ENCODE peak calls at places on chromosomes 16 and 17, in four cellular contexts. D is stimulated activated effector memory CD8-positive, alpha-beta T cell treated with anti-CD3 and anti-CD28 coated beads, Interleukin-12 subunit alpha, Interleukin-12 subunit beta, amount 100 ng/mL, for 72 hours; C is activated naive CD4-positive, alpha-beta T cell treated with anti-CD3 and anti-CD28 coated beads, Interleukin-2, amount 50 U/mL, for 72 hours; Y is left lobe of liver. O is an unnamed sample.

GRCh38 chr17:27360507-27360906 is 66.6 kb downstream of the WSB1 start:
- ATAC-seq in D (no peak), C (no peak), Y (no peak), O (peak; percentile 28)

GRCh38 chr16:89822188-89823086 is 5.8 kb upstream of the SPIRE2 start:
- ATAC-seq in D (no peak), C (no peak), Y (no peak), O (no peak)

GRCh38 chr17:41972571-41973411 is 6.2 kb downstream of the CNP start:
- ATAC-seq in D (peak; percentile 34), C (peak; percentile 20), Y (peak; percentile 78), O (no peak)

GRCh38 chr17:80132906-80133625 is 13.9 kb downstream of the EIF4A3 start:
- ATAC-seq in D (peak; percentile 46), C (peak; percentile 40), Y (no peak), O (peak; percentile 31)

GRCh38 chr17:54813896-54814295 is 86.8 kb upstream of the TOM1L1 start:
- ATAC-seq in D (no peak), C (no peak), Y (no peak), O (no peak)

GRCh38 chr17:6098466-6099180 is 28.4 kb downstream of the WSCD1 start:
- ATAC-seq in D (no peak), C (no peak), Y (peak; percentile 59), O (no peak)

GRCh38 chr16:67244387-67245188 is 2.7 kb downstream of the FHOD1 start:
- ATAC-seq in D (peak; percentile 79), C (peak; percentile 72), Y (peak; percentile 3), O (peak; percentile 70)

GRCh38 chr16:31371008-31371407 is 16.0 kb downstream of the ITGAX start:
- ATAC-seq in D (no peak), C (no peak), Y (no peak), O (no peak)

O was measured in activated T-helper 17 cell treated with anti-CD3 and anti-CD28 coated beads, Interleukin-2, amount 50 U/mL, for 72 hours.